ENCODE peak calls at places on chromosomes 5 and 9, in four cellular contexts. R is NCI-H1436, I is NCI-H1105 treated with DMSO at 0.1 percent for 48 hours, O is upper lobe of right lung. S is an unnamed sample.

GRCh38 chr9:8872802-8873201 is 1073.2 kb upstream of the DMAC1 start:
- DNase-seq in I (no peak), R (no peak), O (no peak), S (no peak)

GRCh38 chr5:54909911-54910870 is 75.2 kb downstream of the ESM1 start:
- DNase-seq in R (no peak), O (no peak), I (no peak), S (peak)

GRCh38 chr9:137317021-137317978 is 15.2 kb upstream of the NRARP start:
- DNase-seq in R (no peak), I (no peak), O (no peak), S (no peak)

GRCh38 chr5:181107699-181108098 is 23.3 kb downstream of the OR2V1 start:
- DNase-seq in R (no peak), O (no peak), I (no peak), S (no peak)

GRCh38 chr5:179619776-179620175 is 3.7 kb downstream of the HNRNPH1 start:
- DNase-seq in I (no peak), O (no peak), R (no peak), S (no peak)

GRCh38 chr5:132022737-132023136 is 11.3 kb upstream of the ACSL6 start:
- DNase-seq in I (no peak), R (no peak), O (no peak), S (no peak)

GRCh38 chr5:128627939-128628338 is 89.9 kb upstream of the FBN2 start:
- DNase-seq in R (no peak), I (no peak), O (no peak), S (no peak)

GRCh38 chr9:124611106-124611505 is 103.9 kb upstream of the NR5A1 start:
- DNase-seq in O (no peak), I (no peak), R (no peak), S (no peak)

GRCh38 chr5:16759147-16759800 is 142.5 kb upstream of the RETREG1 start:
- DNase-seq in O (no peak), R (no peak), I (no peak), S (no peak)

GRCh38 chr5:68285857-68286611 is 70.5 kb downstream of the PIK3R1 start:
- DNase-seq in I (peak), O (no peak), R (peak), S (peak)

GRCh38 chr9:131987232-131987631 is 92.4 kb downstream of the MED27 start:
- DNase-seq in O (no peak), R (no peak), I (no peak), S (no peak)

GRCh38 chr5:77816686-77817085 is 40.5 kb upstream of the TBCA start:
- DNase-seq in I (no peak), O (no peak), R (no peak), S (no peak)

GRCh38 chr9:33794560-33794959 is 801 bp upstream of the PRSS3 start:
- DNase-seq in I (no peak), R (peak), O (no peak), S (no peak)

S was measured in A172.